ENCODE peak calls at places on chromosomes 11 and 22, in nine cellular contexts. One of them, this sample, is unnamed.

GRCh38 chr22:50469377-50470305 is 5.2 kb downstream of the SBF1 start:
- DNase-seq in AG08396: no peak
- DNase-seq in smooth muscle cell of the brain vasculature: no peak
- DNase-seq in endothelial cell: no peak
- DNase-seq in left ventricle myocardium inferior: peak; percentile 41
- DNase-seq in kidney epithelial cell: peak; percentile 37
- DNase-seq in CD4-positive, alpha-beta memory T cell: peak; percentile 97
- DNase-seq in fibroblast of the aortic adventitia: no peak
- DNase-seq in HTR-8/SVneo: peak; percentile 51
- DNase-seq in this sample: peak; percentile 51

GRCh38 chr11:122814401-122814800 is 23.9 kb upstream of the CRTAM start:
- DNase-seq in AG08396: no peak
- DNase-seq in smooth muscle cell of the brain vasculature: no peak
- DNase-seq in endothelial cell: no peak
- DNase-seq in left ventricle myocardium inferior: no peak
- DNase-seq in kidney epithelial cell: no peak
- DNase-seq in CD4-positive, alpha-beta memory T cell: no peak
- DNase-seq in fibroblast of the aortic adventitia: no peak
- DNase-seq in HTR-8/SVneo: no peak
- DNase-seq in this sample: no peak

GRCh38 chr11:96899971-96900370 is 510.2 kb downstream of the JRKL start:
- DNase-seq in AG08396: no peak
- DNase-seq in smooth muscle cell of the brain vasculature: no peak
- DNase-seq in endothelial cell: no peak
- DNase-seq in left ventricle myocardium inferior: no peak
- DNase-seq in kidney epithelial cell: no peak
- DNase-seq in CD4-positive, alpha-beta memory T cell: no peak
- DNase-seq in fibroblast of the aortic adventitia: no peak
- DNase-seq in HTR-8/SVneo: no peak
- DNase-seq in this sample: no peak

GRCh38 chr11:77590194-77590591 is 440 bp downstream of the AQP11 start:
- DNase-seq in AG08396: peak; percentile 35
- DNase-seq in smooth muscle cell of the brain vasculature: no peak
- DNase-seq in endothelial cell: peak; percentile 14
- DNase-seq in left ventricle myocardium inferior: peak; percentile 19
- DNase-seq in kidney epithelial cell: peak; percentile 21
- DNase-seq in CD4-positive, alpha-beta memory T cell: peak; percentile 4
- DNase-seq in fibroblast of the aortic adventitia: peak; percentile 45
- DNase-seq in HTR-8/SVneo: no peak
- DNase-seq in this sample: peak; percentile 13

GRCh38 chr11:65516135-65516968 is 8.5 kb upstream of the SCYL1 start:
- DNase-seq in AG08396: no peak
- DNase-seq in smooth muscle cell of the brain vasculature: no peak
- DNase-seq in endothelial cell: no peak
- DNase-seq in left ventricle myocardium inferior: peak; percentile 8
- DNase-seq in kidney epithelial cell: no peak
- DNase-seq in CD4-positive, alpha-beta memory T cell: no peak
- DNase-seq in fibroblast of the aortic adventitia: no peak
- DNase-seq in HTR-8/SVneo: no peak
- DNase-seq in this sample: no peak

GRCh38 chr11:15194671-15195415 is 80.1 kb downstream of the INSC start:
- DNase-seq in AG08396: no peak
- DNase-seq in smooth muscle cell of the brain vasculature: no peak
- DNase-seq in endothelial cell: no peak
- DNase-seq in left ventricle myocardium inferior: no peak
- DNase-seq in kidney epithelial cell: no peak
- DNase-seq in CD4-positive, alpha-beta memory T cell: no peak
- DNase-seq in fibroblast of the aortic adventitia: peak; percentile 67
- DNase-seq in HTR-8/SVneo: no peak
- DNase-seq in this sample: no peak

GRCh38 chr22:45069925-45070324 is 60.1 kb upstream of the PHF21B start:
- DNase-seq in AG08396: no peak
- DNase-seq in smooth muscle cell of the brain vasculature: no peak
- DNase-seq in endothelial cell: no peak
- DNase-seq in left ventricle myocardium inferior: no peak
- DNase-seq in kidney epithelial cell: no peak
- DNase-seq in CD4-positive, alpha-beta memory T cell: no peak
- DNase-seq in fibroblast of the aortic adventitia: no peak
- DNase-seq in HTR-8/SVneo: no peak
- DNase-seq in this sample: peak; percentile 66

GRCh38 chr22:41425704-41426365 is 20.8 kb downstream of the TOB2 start:
- DNase-seq in AG08396: no peak
- DNase-seq in smooth muscle cell of the brain vasculature: no peak
- DNase-seq in endothelial cell: no peak
- DNase-seq in left ventricle myocardium inferior: no peak
- DNase-seq in kidney epithelial cell: no peak
- DNase-seq in CD4-positive, alpha-beta memory T cell: peak; percentile 41
- DNase-seq in fibroblast of the aortic adventitia: no peak
- DNase-seq in HTR-8/SVneo: no peak
- DNase-seq in this sample: no peak

GRCh38 chr11:18012906-18013781 is at the start of gene SERGEF:
- DNase-seq in AG08396: peak; percentile 96
- DNase-seq in smooth muscle cell of the brain vasculature: no peak
- DNase-seq in endothelial cell: peak; percentile 85
- DNase-seq in left ventricle myocardium inferior: peak; percentile 94
- DNase-seq in kidney epithelial cell: peak; percentile 60
- DNase-seq in CD4-positive, alpha-beta memory T cell: peak; percentile 92
- DNase-seq in fibroblast of the aortic adventitia: peak; percentile 77
- DNase-seq in HTR-8/SVneo: peak; percentile 80
- DNase-seq in this sample: peak; percentile 72

GRCh38 chr22:46560696-46561295 is 23.4 kb upstream of the CELSR1 start:
- DNase-seq in AG08396: no peak
- DNase-seq in smooth muscle cell of the brain vasculature: no peak
- DNase-seq in endothelial cell: no peak
- DNase-seq in left ventricle myocardium inferior: peak; percentile 11
- DNase-seq in kidney epithelial cell: no peak
- DNase-seq in CD4-positive, alpha-beta memory T cell: no peak
- DNase-seq in fibroblast of the aortic adventitia: no peak
- DNase-seq in HTR-8/SVneo: no peak
- DNase-seq in this sample: no peak

GRCh38 chr11:132674161-132674560 is 858.1 kb downstream of the OPCML start:
- DNase-seq in AG08396: no peak
- DNase-seq in smooth muscle cell of the brain vasculature: no peak
- DNase-seq in endothelial cell: peak; percentile 36
- DNase-seq in left ventricle myocardium inferior: no peak
- DNase-seq in kidney epithelial cell: no peak
- DNase-seq in CD4-positive, alpha-beta memory T cell: no peak
- DNase-seq in fibroblast of the aortic adventitia: no peak
- DNase-seq in HTR-8/SVneo: no peak
- DNase-seq in this sample: no peak

GRCh38 chr11:118319031-118319814 is 14.7 kb downstream of the CD3E start:
- DNase-seq in AG08396: no peak
- DNase-seq in smooth muscle cell of the brain vasculature: no peak
- DNase-seq in endothelial cell: no peak
- DNase-seq in left ventricle myocardium inferior: no peak
- DNase-seq in kidney epithelial cell: no peak
- DNase-seq in CD4-positive, alpha-beta memory T cell: no peak
- DNase-seq in fibroblast of the aortic adventitia: no peak
- DNase-seq in HTR-8/SVneo: no peak
- DNase-seq in this sample: no peak

GRCh38 chr22:20441631-20442484 is 4.2 kb upstream of the SCARF2 start:
- DNase-seq in AG08396: peak; percentile 49
- DNase-seq in smooth muscle cell of the brain vasculature: no peak
- DNase-seq in endothelial cell: no peak
- DNase-seq in left ventricle myocardium inferior: no peak
- DNase-seq in kidney epithelial cell: no peak
- DNase-seq in CD4-positive, alpha-beta memory T cell: no peak
- DNase-seq in fibroblast of the aortic adventitia: peak; percentile 42
- DNase-seq in HTR-8/SVneo: no peak
- DNase-seq in this sample: no peak

GRCh38 chr11:27208846-27209245 is 154.2 kb downstream of the CCDC34 start:
- DNase-seq in AG08396: no peak
- DNase-seq in smooth muscle cell of the brain vasculature: no peak
- DNase-seq in endothelial cell: no peak
- DNase-seq in left ventricle myocardium inferior: no peak
- DNase-seq in kidney epithelial cell: no peak
- DNase-seq in CD4-positive, alpha-beta memory T cell: no peak
- DNase-seq in fibroblast of the aortic adventitia: no peak
- DNase-seq in HTR-8/SVneo: no peak
- DNase-seq in this sample: no peak

GRCh38 chr11:91804057-91804456 is 420.6 kb upstream of the FAT3 start:
- DNase-seq in AG08396: no peak
- DNase-seq in smooth muscle cell of the brain vasculature: no peak
- DNase-seq in endothelial cell: no peak
- DNase-seq in left ventricle myocardium inferior: no peak
- DNase-seq in kidney epithelial cell: no peak
- DNase-seq in CD4-positive, alpha-beta memory T cell: no peak
- DNase-seq in fibroblast of the aortic adventitia: no peak
- DNase-seq in HTR-8/SVneo: no peak
- DNase-seq in this sample: no peak

GRCh38 chr22:20464096-20464614 is 26.5 kb upstream of the SCARF2 start:
- DNase-seq in AG08396: no peak
- DNase-seq in smooth muscle cell of the brain vasculature: no peak
- DNase-seq in endothelial cell: no peak
- DNase-seq in left ventricle myocardium inferior: no peak
- DNase-seq in kidney epithelial cell: no peak
- DNase-seq in CD4-positive, alpha-beta memory T cell: peak; percentile 82
- DNase-seq in fibroblast of the aortic adventitia: no peak
- DNase-seq in HTR-8/SVneo: no peak
- DNase-seq in this sample: no peak

GRCh38 chr11:32200448-32200847 is 109.6 kb downstream of the RCN1 start:
- DNase-seq in AG08396: no peak
- DNase-seq in smooth muscle cell of the brain vasculature: no peak
- DNase-seq in endothelial cell: no peak
- DNase-seq in left ventricle myocardium inferior: no peak
- DNase-seq in kidney epithelial cell: no peak
- DNase-seq in CD4-positive, alpha-beta memory T cell: no peak
- DNase-seq in fibroblast of the aortic adventitia: no peak
- DNase-seq in HTR-8/SVneo: no peak
- DNase-seq in this sample: no peak

GRCh38 chr22:44594951-44595350 is 96.9 kb upstream of the RTL6 start:
- DNase-seq in AG08396: no peak
- DNase-seq in smooth muscle cell of the brain vasculature: no peak
- DNase-seq in endothelial cell: no peak
- DNase-seq in left ventricle myocardium inferior: no peak
- DNase-seq in kidney epithelial cell: no peak
- DNase-seq in CD4-positive, alpha-beta memory T cell: no peak
- DNase-seq in fibroblast of the aortic adventitia: no peak
- DNase-seq in HTR-8/SVneo: no peak
- DNase-seq in this sample: no peak

GRCh38 chr11:8532475-8532874 is 61.6 kb downstream of the STK33 start:
- DNase-seq in AG08396: no peak
- DNase-seq in smooth muscle cell of the brain vasculature: no peak
- DNase-seq in endothelial cell: no peak
- DNase-seq in left ventricle myocardium inferior: no peak
- DNase-seq in kidney epithelial cell: no peak
- DNase-seq in CD4-positive, alpha-beta memory T cell: no peak
- DNase-seq in fibroblast of the aortic adventitia: no peak
- DNase-seq in HTR-8/SVneo: no peak
- DNase-seq in this sample: no peak

GRCh38 chr11:444397-445144 is 2.8 kb upstream of the ANO9 start:
- DNase-seq in AG08396: no peak
- DNase-seq in smooth muscle cell of the brain vasculature: no peak
- DNase-seq in endothelial cell: no peak
- DNase-seq in left ventricle myocardium inferior: no peak
- DNase-seq in kidney epithelial cell: peak; percentile 9
- DNase-seq in CD4-positive, alpha-beta memory T cell: no peak
- DNase-seq in fibroblast of the aortic adventitia: peak; percentile 58
- DNase-seq in HTR-8/SVneo: no peak
- DNase-seq in this sample: no peak

GRCh38 chr11:35539781-35540281 is 14.4 kb upstream of the PAMR1 start:
- DNase-seq in AG08396: peak; percentile 71
- DNase-seq in smooth muscle cell of the brain vasculature: no peak
- DNase-seq in endothelial cell: no peak
- DNase-seq in left ventricle myocardium inferior: peak; percentile 66
- DNase-seq in kidney epithelial cell: no peak
- DNase-seq in CD4-positive, alpha-beta memory T cell: no peak
- DNase-seq in fibroblast of the aortic adventitia: peak; percentile 97
- DNase-seq in HTR-8/SVneo: no peak
- DNase-seq in this sample: no peak

GRCh38 chr11:45477588-45477987 is 187.8 kb downstream of the CHST1 start:
- DNase-seq in AG08396: no peak
- DNase-seq in smooth muscle cell of the brain vasculature: no peak
- DNase-seq in endothelial cell: no peak
- DNase-seq in left ventricle myocardium inferior: no peak
- DNase-seq in kidney epithelial cell: no peak
- DNase-seq in CD4-positive, alpha-beta memory T cell: no peak
- DNase-seq in fibroblast of the aortic adventitia: no peak
- DNase-seq in HTR-8/SVneo: no peak
- DNase-seq in this sample: no peak

GRCh38 chr11:1156506-1157340 is 1.0 kb upstream of the MUC5AC start:
- DNase-seq in AG08396: no peak
- DNase-seq in smooth muscle cell of the brain vasculature: no peak
- DNase-seq in endothelial cell: no peak
- DNase-seq in left ventricle myocardium inferior: no peak
- DNase-seq in kidney epithelial cell: no peak
- DNase-seq in CD4-positive, alpha-beta memory T cell: no peak
- DNase-seq in fibroblast of the aortic adventitia: no peak
- DNase-seq in HTR-8/SVneo: no peak
- DNase-seq in this sample: no peak

GRCh38 chr11:4093519-4094347 is 866 bp upstream of the RRM1 start:
- DNase-seq in AG08396: peak; percentile 26
- DNase-seq in smooth muscle cell of the brain vasculature: no peak
- DNase-seq in endothelial cell: no peak
- DNase-seq in left ventricle myocardium inferior: no peak
- DNase-seq in kidney epithelial cell: no peak
- DNase-seq in CD4-positive, alpha-beta memory T cell: no peak
- DNase-seq in fibroblast of the aortic adventitia: no peak
- DNase-seq in HTR-8/SVneo: no peak
- DNase-seq in this sample: no peak

GRCh38 chr22:35930933-35931332 is 97.7 kb downstream of the RBFOX2 start:
- DNase-seq in AG08396: peak; percentile 52
- DNase-seq in smooth muscle cell of the brain vasculature: peak; percentile 58
- DNase-seq in endothelial cell: peak; percentile 15
- DNase-seq in left ventricle myocardium inferior: no peak
- DNase-seq in kidney epithelial cell: peak; percentile 19
- DNase-seq in CD4-positive, alpha-beta memory T cell: no peak
- DNase-seq in fibroblast of the aortic adventitia: peak; percentile 89
- DNase-seq in HTR-8/SVneo: peak; percentile 51
- DNase-seq in this sample: peak; percentile 28

GRCh38 chr22:46084943-46085830 is 65.1 kb upstream of the PPARA start:
- DNase-seq in AG08396: peak; percentile 83
- DNase-seq in smooth muscle cell of the brain vasculature: no peak
- DNase-seq in endothelial cell: no peak
- DNase-seq in left ventricle myocardium inferior: peak; percentile 90
- DNase-seq in kidney epithelial cell: no peak
- DNase-seq in CD4-positive, alpha-beta memory T cell: no peak
- DNase-seq in fibroblast of the aortic adventitia: peak; percentile 92
- DNase-seq in HTR-8/SVneo: no peak
- DNase-seq in this sample: no peak

GRCh38 chr11:94897330-94897768 is 76.0 kb downstream of the CWC15 start:
- DNase-seq in AG08396: peak; percentile 38
- DNase-seq in smooth muscle cell of the brain vasculature: no peak
- DNase-seq in endothelial cell: peak; percentile 42
- DNase-seq in left ventricle myocardium inferior: peak; percentile 43
- DNase-seq in kidney epithelial cell: no peak
- DNase-seq in CD4-positive, alpha-beta memory T cell: peak; percentile 17
- DNase-seq in fibroblast of the aortic adventitia: peak; percentile 68
- DNase-seq in HTR-8/SVneo: peak; percentile 25
- DNase-seq in this sample: no peak

GRCh38 chr11:71164621-71165020 is 87.8 kb downstream of the SHANK2 start:
- DNase-seq in AG08396: no peak
- DNase-seq in smooth muscle cell of the brain vasculature: no peak
- DNase-seq in endothelial cell: no peak
- DNase-seq in left ventricle myocardium inferior: no peak
- DNase-seq in kidney epithelial cell: no peak
- DNase-seq in CD4-positive, alpha-beta memory T cell: no peak
- DNase-seq in fibroblast of the aortic adventitia: no peak
- DNase-seq in HTR-8/SVneo: no peak
- DNase-seq in this sample: no peak

GRCh38 chr11:77542296-77542695 is 47.5 kb upstream of the AQP11 start:
- DNase-seq in AG08396: peak; percentile 47
- DNase-seq in smooth muscle cell of the brain vasculature: no peak
- DNase-seq in endothelial cell: no peak
- DNase-seq in left ventricle myocardium inferior: no peak
- DNase-seq in kidney epithelial cell: no peak
- DNase-seq in CD4-positive, alpha-beta memory T cell: no peak
- DNase-seq in fibroblast of the aortic adventitia: peak; percentile 43
- DNase-seq in HTR-8/SVneo: no peak
- DNase-seq in this sample: peak; percentile 42

GRCh38 chr11:125626381-125626950 is 1.5 kb downstream of the CHEK1 start:
- DNase-seq in AG08396: peak; percentile 40
- DNase-seq in smooth muscle cell of the brain vasculature: no peak
- DNase-seq in endothelial cell: no peak
- DNase-seq in left ventricle myocardium inferior: no peak
- DNase-seq in kidney epithelial cell: peak; percentile 35
- DNase-seq in CD4-positive, alpha-beta memory T cell: peak; percentile 37
- DNase-seq in fibroblast of the aortic adventitia: no peak
- DNase-seq in HTR-8/SVneo: peak; percentile 66
- DNase-seq in this sample: no peak